ENCODE peak calls at places on chromosomes 6 and 20, in five cellular contexts. F, A, K, Y and S are unnamed samples.

GRCh38 chr6:33812669-33813068 is 8.9 kb upstream of the MLN start:
- DNase-seq in A (no peak), Y (peak), K (no peak), F (peak), S (no peak)

GRCh38 chr6:149459761-149460160 is 25.1 kb downstream of the ZC3H12D start:
- DNase-seq in K (no peak), F (no peak), A (no peak), Y (no peak), S (no peak)

GRCh38 chr6:91273729-91274128 is 686.9 kb upstream of the MAP3K7 start:
- DNase-seq in Y (no peak), K (no peak), A (no peak), F (no peak), S (no peak)

GRCh38 chr6:161109366-161109765 is 117.8 kb downstream of the MAP3K4 start:
- DNase-seq in A (no peak), Y (no peak), F (no peak), K (no peak), S (no peak)

GRCh38 chr6:169073311-169073710 is 180.3 kb downstream of the THBS2 start:
- DNase-seq in F (no peak), K (no peak), A (no peak), Y (no peak), S (no peak)

GRCh38 chr6:36642913-36643817 is 35.3 kb upstream of the CDKN1A start:
- DNase-seq in K (no peak), Y (no peak), F (peak), A (peak), S (no peak)

GRCh38 chr6:25172819-25173218 is 106.4 kb upstream of the CARMIL1 start:
- DNase-seq in A (no peak), F (no peak), Y (no peak), K (no peak), S (no peak)

GRCh38 chr20:24465168-24465567 is 4.3 kb upstream of the SYNDIG1 start:
- DNase-seq in F (no peak), A (no peak), Y (no peak), K (no peak), S (no peak)

GRCh38 chr6:72316675-72317380 is 305.0 kb upstream of the KCNQ5 start:
- DNase-seq in K (no peak), A (no peak), Y (no peak), F (no peak), S (no peak)

GRCh38 chr20:35305682-35306556 is 13.7 kb upstream of the FAM83C start:
- DNase-seq in K (peak), F (peak), A (peak), Y (peak), S (peak)

GRCh38 chr6:133132583-133132982 is 108.6 kb upstream of the EYA4 start:
- DNase-seq in A (no peak), K (no peak), F (no peak), Y (no peak), S (no peak)

GRCh38 chr6:15501806-15502450 is 160.9 kb downstream of the DTNBP1 start:
- DNase-seq in A (peak), F (no peak), Y (no peak), K (no peak), S (no peak)

GRCh38 chr6:71250050-71250689 is 38.4 kb upstream of the OGFRL1 start:
- DNase-seq in F (no peak), A (no peak), Y (no peak), K (no peak), S (no peak)

GRCh38 chr20:11581271-11581670 is 336.4 kb upstream of the BTBD3 start:
- DNase-seq in F (no peak), K (peak), Y (no peak), A (no peak), S (no peak)

GRCh38 chr6:7899046-7899888 is 11.3 kb downstream of the TXNDC5 start:
- DNase-seq in A (peak), F (no peak), K (no peak), Y (peak), S (no peak)

GRCh38 chr6:53894086-53894485 is 99.3 kb downstream of the LRRC1 start:
- DNase-seq in Y (peak), F (no peak), A (peak), K (no peak), S (no peak)

GRCh38 chr20:17169575-17170136 is 57.2 kb upstream of the PCSK2 start:
- DNase-seq in F (no peak), A (no peak), K (no peak), Y (no peak), S (no peak)

GRCh38 chr6:142592876-142593275 is 291.1 kb downstream of the ADGRG6 start:
- DNase-seq in A (no peak), Y (no peak), K (no peak), F (no peak), S (no peak)

GRCh38 chr20:51125774-51126173 is 102.9 kb upstream of the KCNG1 start:
- DNase-seq in A (no peak), K (no peak), F (no peak), Y (no peak), S (no peak)

GRCh38 chr6:124203106-124203811 is 399.6 kb downstream of the NKAIN2 start:
- DNase-seq in A (no peak), K (no peak), Y (no peak), F (no peak), S (no peak)

GRCh38 chr6:140897349-140897748 is 1235.4 kb upstream of the GJE1 start:
- DNase-seq in F (no peak), K (no peak), A (no peak), Y (peak), S (no peak)

GRCh38 chr6:112298816-112299281 is 44.5 kb upstream of the LAMA4 start:
- DNase-seq in A (no peak), Y (no peak), K (peak), F (no peak), S (no peak)

GRCh38 chr20:54132612-54133433 is 41.0 kb downstream of the CYP24A1 start:
- DNase-seq in Y (no peak), F (no peak), K (peak), A (peak), S (peak)

GRCh38 chr6:170238741-170239565 is 51.9 kb downstream of the DLL1 start:
- DNase-seq in A (no peak), K (no peak), Y (no peak), F (no peak), S (no peak)

DNA sequence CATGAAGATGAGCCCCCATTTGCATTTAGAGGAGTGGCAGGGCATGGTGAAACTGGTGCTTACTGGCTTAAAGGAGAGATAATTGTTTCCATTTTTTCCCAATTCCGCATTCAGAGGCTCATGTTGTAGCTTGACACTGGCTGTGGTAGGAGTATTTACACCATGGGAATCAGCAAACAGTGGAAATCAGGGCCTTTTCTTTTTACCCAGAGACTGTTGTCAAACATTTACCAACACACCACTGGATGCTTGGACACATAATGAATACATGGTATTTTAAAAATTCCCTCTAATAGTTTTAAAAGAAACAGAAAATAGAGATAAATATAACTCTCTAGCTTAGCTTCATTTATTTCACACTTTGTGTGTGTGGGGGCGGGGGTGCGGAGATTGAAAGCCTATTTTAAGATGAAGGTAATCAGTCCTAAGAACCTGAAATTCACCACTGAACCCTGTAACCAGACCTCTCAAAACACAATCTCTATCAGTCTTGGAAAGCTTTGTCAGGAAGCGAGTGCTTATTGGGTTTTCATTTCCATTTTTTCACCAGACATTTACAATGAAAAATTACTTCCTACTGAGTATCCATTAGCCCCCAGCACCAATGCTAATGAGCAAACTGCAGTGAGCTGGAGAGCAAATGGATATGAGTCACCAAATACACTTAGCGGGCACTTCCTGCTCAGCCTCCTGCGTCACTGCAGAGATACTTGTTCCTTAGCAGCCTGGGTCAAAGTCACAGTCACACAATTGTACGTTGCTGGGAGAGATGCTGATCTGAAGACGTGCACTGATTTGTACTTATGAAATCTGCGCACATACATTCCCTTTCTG is 532.0 kb downstream of the BCKDHB start:
- DNase-seq in K (peak), A (peak), F (peak), Y (no peak), S (peak)
- TF ChIP-seq POLR2AphosphoS5 in K (peak), A (no peak), F (peak), Y (no peak), S (no peak)

GRCh38 chr6:11035961-11036360 is 8.1 kb downstream of the ELOVL2 start:
- DNase-seq in A (no peak), K (no peak), Y (no peak), F (no peak), S (no peak)

GRCh38 chr6:11040134-11040533 is 4.0 kb downstream of the ELOVL2 start:
- DNase-seq in F (no peak), K (no peak), A (no peak), Y (no peak), S (no peak)

GRCh38 chr6:11042025-11042749 is 1.9 kb downstream of the ELOVL2 start:
- DNase-seq in A (no peak), K (no peak), Y (no peak), F (no peak), S (no peak)

GRCh38 chr6:11036977-11037430 is 7.1 kb downstream of the ELOVL2 start:
- DNase-seq in K (no peak), Y (no peak), A (no peak), F (no peak), S (no peak)

GRCh38 chr6:11039040-11039439 is 5.1 kb downstream of the ELOVL2 start:
- DNase-seq in Y (no peak), A (no peak), K (no peak), F (no peak), S (no peak)
- H3K4me3 ChIP-seq in Y (no peak), A (no peak), K (no peak), F (no peak), S (peak)

GRCh38 chr20:62382306-62383198 is 4.4 kb upstream of the RPS21 start:
- DNase-seq in K (peak), A (peak), F (peak), Y (peak), S (no peak)
- TF ChIP-seq POLR2AphosphoS5 in K (peak), A (no peak), F (no peak), Y (no peak), S (peak)

DNA sequence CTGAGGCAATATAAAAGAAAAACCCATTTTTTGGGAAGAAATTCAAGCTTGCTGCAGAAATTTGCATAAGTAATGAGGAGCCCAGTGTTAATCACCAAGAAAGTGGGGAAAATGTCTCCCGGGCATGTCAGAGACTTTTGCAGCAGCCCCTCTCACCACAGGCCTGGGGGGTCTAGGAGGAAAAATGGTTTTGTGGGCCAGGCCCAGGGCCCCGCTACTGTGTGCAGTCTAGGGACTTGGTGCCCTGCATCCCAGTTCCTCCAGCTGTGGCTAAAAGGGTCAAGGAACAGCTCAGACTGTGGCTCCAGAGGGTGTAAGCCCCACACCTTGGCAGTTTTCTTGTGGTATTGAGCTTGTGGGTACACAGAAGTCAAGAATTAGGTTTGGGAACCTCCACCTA is 209.7 kb downstream of the HDGFL1 start:
- DNase-seq in F (no peak), K (no peak), Y (no peak), A (no peak), S (no peak)
- H3K4me3 ChIP-seq in F (no peak), K (no peak), Y (no peak), A (no peak), S (no peak)

GRCh38 chr6:156166093-156166492 is 611.1 kb upstream of the ARID1B start:
- DNase-seq in Y (no peak), K (no peak), A (no peak), F (no peak), S (no peak)

GRCh38 chr6:156160007-156160787 is 617.0 kb upstream of the ARID1B start:
- DNase-seq in Y (no peak), A (no peak), K (no peak), F (no peak), S (no peak)

GRCh38 chr6:156163311-156163710 is 613.9 kb upstream of the ARID1B start:
- DNase-seq in K (no peak), Y (no peak), A (no peak), F (no peak), S (no peak)

GRCh38 chr6:156164701-156165454 is 612.3 kb upstream of the ARID1B start:
- DNase-seq in Y (no peak), A (no peak), K (no peak), F (no peak), S (no peak)

DNA sequence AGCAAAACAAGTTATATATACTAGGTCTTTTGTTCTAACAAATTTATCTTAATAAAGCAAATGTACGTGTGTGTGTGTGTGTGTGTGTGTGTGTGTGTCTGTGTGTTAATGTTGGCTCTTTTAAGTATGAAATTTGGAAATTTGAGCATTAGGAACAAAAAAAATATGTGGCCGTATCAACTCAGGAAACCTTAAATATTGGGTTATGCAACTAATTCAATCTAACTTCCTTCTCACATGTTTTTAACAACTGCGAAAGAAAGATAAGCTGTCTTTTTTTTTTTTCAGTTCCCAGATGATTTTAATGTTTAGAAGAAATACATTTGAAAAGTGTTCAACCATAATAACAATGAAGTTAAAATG is 616.4 kb upstream of the ARID1B start:
- DNase-seq in F (no peak), K (no peak), A (no peak), Y (no peak), S (no peak)
- TF ChIP-seq POLR2AphosphoS5 in F (no peak), K (no peak), A (no peak), Y (no peak), S (no peak)

GRCh38 chr6:3748208-3748701 is 3.3 kb downstream of the PXDC1 start:
- DNase-seq in Y (peak), F (peak), K (peak), A (peak), S (peak)
- H3K4me3 ChIP-seq in Y (no peak), F (peak), K (no peak), A (no peak), S (peak)

GRCh38 chr6:30722280-30723112 is 2.3 kb downstream of the TUBB start:
- DNase-seq in Y (peak), K (peak), F (peak), A (peak), S (no peak)

GRCh38 chr6:30719356-30719755 is 796 bp upstream of the TUBB start:
- DNase-seq in Y (peak), K (no peak), F (no peak), A (no peak), S (no peak)

GRCh38 chr6:30720738-30721197 is 616 bp downstream of the TUBB start:
- DNase-seq in K (no peak), Y (peak), A (peak), F (peak), S (no peak)

GRCh38 chr6:30719791-30720737 is at the start of gene TUBB:
- DNase-seq in F (peak), Y (peak), K (peak), A (peak), S (peak)

GRCh38 chr6:30721198-30722024 is 1.3 kb downstream of the TUBB start:
- DNase-seq in A (peak), Y (peak), F (peak), K (peak), S (no peak)
- TF ChIP-seq POLR2AphosphoS5 in A (peak), Y (peak), F (peak), K (peak), S (peak)

DNA sequence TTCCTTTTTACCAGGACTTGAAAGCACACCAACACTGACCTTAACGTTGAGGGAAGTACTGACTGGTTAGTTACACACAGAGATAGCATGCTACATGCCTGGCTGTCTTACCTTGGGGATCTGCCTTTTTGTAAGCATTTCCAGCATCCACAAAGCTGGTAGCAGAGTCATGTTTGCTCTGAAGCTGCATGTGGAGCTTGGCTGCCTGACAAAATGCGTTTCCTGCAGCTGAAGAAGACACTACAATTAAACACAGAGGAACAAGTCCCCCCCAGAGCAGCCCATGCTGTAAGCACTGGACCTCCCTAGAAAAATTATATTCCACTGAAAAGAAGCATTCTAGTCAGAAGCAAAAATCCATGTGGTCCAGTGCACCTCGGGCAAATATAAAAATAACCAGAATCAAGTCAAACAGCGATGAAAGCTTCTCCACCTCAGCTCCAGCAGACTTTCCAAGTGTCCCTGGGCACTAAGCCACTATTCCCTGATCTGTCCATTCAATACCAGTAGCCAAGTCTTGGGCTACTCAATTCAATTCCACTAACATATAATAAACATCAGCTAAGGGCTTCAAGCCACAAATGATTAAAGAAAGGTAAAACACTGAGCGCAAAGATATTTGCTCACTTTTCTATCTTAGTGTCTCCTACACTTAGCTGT is 24.2 kb downstream of the NAPB start:
- DNase-seq in K (no peak), A (no peak), F (no peak), Y (no peak), S (no peak)
- H3K4me3 ChIP-seq in K (no peak), A (no peak), F (no peak), Y (no peak), S (no peak)

GRCh38 chr6:97969065-97969464 is 686.0 kb upstream of the MMS22L start:
- DNase-seq in F (no peak), Y (no peak), A (no peak), K (no peak), S (no peak)
- TF ChIP-seq POLR2AphosphoS5 in F (no peak), Y (no peak), A (no peak), K (no peak), S (no peak)